ENCODE peak calls at places on chromosomes 5 and 9, in ten cellular contexts. X is adrenal gland, Z is breast epithelium, F is trophoblast cell, M is gastrocnemius medialis, T is heart right ventricle, C is colonic mucosa, Q is uterus, N is thyroid gland, J is cardiac muscle cell. G is an unnamed sample.
A peak's percentile ranks its signal among the peaks of the same experiment; 100 is the strongest.

GRCh38 chr5:61394078-61394701 is 62.1 kb downstream of the ZSWIM6 start:
- DNase-seq in X (no peak), Z (no peak), J (no peak), F (no peak), M (no peak), N (no peak), Q (no peak), T (no peak), C (no peak), G (no peak)

GRCh38 chr5:82748688-82749091 is 328.5 kb downstream of the TMEM167A start:
- DNase-seq in X (no peak), N (no peak), M (no peak), C (no peak), J (peak; percentile 45), F (no peak), Z (no peak), T (no peak), Q (no peak), G (no peak)

GRCh38 chr9:114370251-114370984 is 17.4 kb downstream of the AKNA start:
- DNase-seq in Z (no peak), J (no peak), N (no peak), C (no peak), Q (no peak), M (no peak), T (no peak), F (no peak), X (peak; percentile 4), G (no peak)

GRCh38 chr9:131423171-131423581 is 29.3 kb downstream of the PRRC2B start:
- DNase-seq in J (peak; percentile 79), Z (peak; percentile 72), M (peak; percentile 66), F (peak; percentile 82), Q (peak; percentile 52), N (peak; percentile 94), T (peak; percentile 61), C (peak; percentile 58), X (peak; percentile 82), G (no peak)

GRCh38 chr9:97845130-97845529 is 7.9 kb upstream of the FOXE1 start:
- DNase-seq in F (no peak), N (no peak), X (no peak), M (no peak), J (peak; percentile 37), Q (no peak), Z (no peak), C (no peak), T (no peak), G (no peak)

GRCh38 chr9:135281151-135281550 is 193.7 kb downstream of the OLFM1 start:
- DNase-seq in Q (no peak), X (no peak), N (no peak), F (no peak), T (no peak), C (no peak), J (no peak), M (no peak), Z (no peak), G (no peak)

GRCh38 chr5:54835642-54836041 is 149.8 kb downstream of the ESM1 start:
- DNase-seq in M (no peak), F (peak; percentile 64), T (no peak), C (no peak), X (no peak), N (no peak), Q (no peak), Z (no peak), J (peak; percentile 72), G (no peak)

GRCh38 chr9:72400866-72401265 is 35.9 kb upstream of the ZFAND5 start:
- DNase-seq in F (no peak), J (no peak), C (no peak), N (no peak), Z (no peak), T (no peak), X (no peak), M (no peak), Q (no peak), G (no peak)

GRCh38 chr5:166117744-166118072 is 2173.7 kb upstream of the WWC1 start:
- DNase-seq in M (no peak), C (no peak), T (no peak), Z (no peak), X (no peak), Q (no peak), F (no peak), J (no peak), N (no peak), G (no peak)

GRCh38 chr5:166127766-166128565 is 2163.5 kb upstream of the WWC1 start:
- DNase-seq in F (no peak), X (no peak), Z (no peak), Q (no peak), J (no peak), C (peak; percentile 29), N (no peak), M (no peak), T (no peak), G (no peak)

GRCh38 chr5:166119506-166119905 is 2171.9 kb upstream of the WWC1 start:
- DNase-seq in C (no peak), N (no peak), T (no peak), Z (no peak), X (no peak), Q (no peak), F (no peak), J (no peak), M (no peak), G (no peak)

DNA sequence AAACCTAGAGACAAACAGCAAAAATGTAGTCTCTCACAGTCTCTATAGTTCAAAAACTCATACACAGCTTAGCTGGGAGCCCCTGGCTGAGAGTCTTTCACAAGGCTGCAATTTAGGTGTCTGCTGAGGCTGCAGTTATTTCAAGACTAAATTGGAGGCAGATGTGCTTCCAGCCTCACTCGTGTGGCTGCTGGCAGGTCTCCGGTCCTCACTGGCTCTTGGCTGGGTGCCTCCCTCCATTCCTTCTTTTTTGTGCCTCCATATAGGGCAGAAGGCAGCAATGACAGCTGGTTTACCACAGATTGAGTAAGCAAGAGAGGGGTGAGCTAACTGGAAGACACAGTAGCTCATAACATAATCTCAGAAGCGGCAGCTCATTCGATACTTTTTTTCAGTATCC is 2167.7 kb upstream of the WWC1 start:
- DNase-seq in T (no peak), M (no peak), X (no peak), F (no peak), J (no peak), Q (no peak), N (no peak), C (no peak), Z (no peak), G (no peak)
- H3K9me3 ChIP-seq in T (no peaks in the 10 kb centered on the region), M (no peaks in the 10 kb centered on the region), X (no peaks in the 10 kb centered on the region), F (peaks cover 3% of the 10 kb centered on the region), J (no peaks in the 10 kb centered on the region), Q (no peaks in the 10 kb centered on the region), N (no peaks in the 10 kb centered on the region), C (no peaks in the 10 kb centered on the region), Z (no peaks in the 10 kb centered on the region), G (no peaks in the 10 kb centered on the region)

GRCh38 chr5:141258464-141258863 is 13.3 kb downstream of the PCDHB15 start:
- DNase-seq in T (no peak), Z (no peak), F (no peak), M (no peak), Q (no peak), X (no peak), N (no peak), C (no peak), J (no peak), G (no peak)

GRCh38 chr5:141260458-141261237 is 15.5 kb downstream of the PCDHB15 start:
- DNase-seq in X (no peak), N (no peak), C (no peak), Q (no peak), F (no peak), Z (no peak), J (peak; percentile 3), M (no peak), T (no peak), G (no peak)

GRCh38 chr5:141258948-141259347 is 13.8 kb downstream of the PCDHB15 start:
- DNase-seq in Q (no peak), C (no peak), N (no peak), M (no peak), X (no peak), J (no peak), Z (no peak), T (no peak), F (no peak), G (no peak)

DNA sequence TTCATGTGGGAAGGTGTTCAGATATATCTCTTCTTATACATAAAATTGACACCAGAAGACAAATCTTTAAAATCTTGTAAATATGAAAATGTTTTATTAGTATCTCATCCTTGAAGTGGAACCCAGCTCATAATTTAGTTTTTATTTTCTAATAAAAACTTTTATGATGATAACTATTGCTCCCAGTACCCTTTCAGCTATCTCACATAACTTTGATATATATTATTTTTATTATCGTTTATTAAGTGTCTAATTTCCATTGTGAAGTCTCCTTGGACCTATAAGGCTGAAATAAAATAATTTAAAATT is 16.0 kb downstream of the PCDHB15 start:
- DNase-seq in C (no peak), X (no peak), T (no peak), J (no peak), Q (no peak), Z (no peak), F (no peak), N (no peak), M (no peak), G (no peak)
- H3K9me3 ChIP-seq in C (peaks cover 41% of the 10 kb centered on the region), X (peaks cover 100% of the 10 kb centered on the region), T (peaks cover 5% of the 10 kb centered on the region), J (peaks cover 10% of the 10 kb centered on the region), Q (peaks cover 100% of the 10 kb centered on the region), Z (peaks cover 96% of the 10 kb centered on the region), F (peaks cover 8% of the 10 kb centered on the region), N (peaks cover 18% of the 10 kb centered on the region), M (peaks cover 33% of the 10 kb centered on the region), G (peaks cover 21% of the 10 kb centered on the region)

DNA sequence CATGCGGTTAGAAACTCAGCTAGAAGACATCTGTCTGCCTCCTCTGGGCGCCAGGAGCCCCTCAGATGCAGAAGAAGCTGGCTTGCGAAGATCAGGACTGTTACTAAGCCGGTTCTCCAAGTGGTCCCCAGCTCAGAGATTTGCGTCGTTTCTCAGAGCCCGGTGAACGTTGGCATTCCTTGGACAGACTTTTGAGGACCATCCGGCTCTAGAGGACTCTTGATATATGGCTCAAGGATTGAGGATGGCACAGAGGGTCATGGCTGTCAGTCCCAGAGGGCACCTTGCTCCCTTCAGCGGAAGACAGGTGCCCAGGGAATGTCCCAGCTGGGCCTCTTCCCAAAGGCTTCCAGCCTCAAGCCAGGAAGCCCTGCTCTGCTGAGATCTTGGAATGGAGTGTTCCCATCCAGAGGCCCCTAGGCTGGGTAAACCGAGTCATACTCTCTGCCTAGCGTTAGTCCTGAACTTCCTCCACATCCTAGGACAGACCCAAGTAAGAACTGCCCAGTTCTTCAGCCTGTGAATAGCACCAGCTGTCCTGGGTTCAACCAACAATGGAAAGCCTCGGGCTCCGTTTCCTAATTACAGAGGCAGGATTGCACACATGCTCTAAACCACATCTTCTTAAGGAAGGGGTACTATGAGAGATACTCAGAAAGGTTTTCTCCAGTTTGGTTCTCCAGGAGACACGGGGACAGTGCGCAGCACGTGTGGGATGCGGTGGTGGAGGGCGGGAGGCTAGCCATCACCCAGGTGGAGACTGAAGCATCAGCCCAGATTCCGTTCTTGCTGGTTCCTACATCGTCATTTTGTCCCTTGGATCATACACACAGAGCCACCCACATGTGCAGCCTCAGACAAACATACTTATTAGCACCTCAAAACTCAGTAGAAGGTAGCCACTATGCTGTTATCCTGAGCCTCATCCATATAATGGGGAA is 51.4 kb downstream of the ZNF354C start:
- DNase-seq in X (no peak), N (no peak), T (no peak), C (peak; percentile 7), F (no peak), Z (no peak), J (no peak), Q (no peak), M (no peak), G (no peak)
- H3K9me3 ChIP-seq in X (peaks cover 6% of the 10 kb centered on the region), N (no peaks in the 10 kb centered on the region), T (no peaks in the 10 kb centered on the region), C (no peaks in the 10 kb centered on the region), F (peaks cover 39% of the 10 kb centered on the region), Z (peaks cover 75% of the 10 kb centered on the region), J (no peaks in the 10 kb centered on the region), Q (peaks cover 19% of the 10 kb centered on the region), M (no peaks in the 10 kb centered on the region), G (peaks cover 3% of the 10 kb centered on the region)

DNA sequence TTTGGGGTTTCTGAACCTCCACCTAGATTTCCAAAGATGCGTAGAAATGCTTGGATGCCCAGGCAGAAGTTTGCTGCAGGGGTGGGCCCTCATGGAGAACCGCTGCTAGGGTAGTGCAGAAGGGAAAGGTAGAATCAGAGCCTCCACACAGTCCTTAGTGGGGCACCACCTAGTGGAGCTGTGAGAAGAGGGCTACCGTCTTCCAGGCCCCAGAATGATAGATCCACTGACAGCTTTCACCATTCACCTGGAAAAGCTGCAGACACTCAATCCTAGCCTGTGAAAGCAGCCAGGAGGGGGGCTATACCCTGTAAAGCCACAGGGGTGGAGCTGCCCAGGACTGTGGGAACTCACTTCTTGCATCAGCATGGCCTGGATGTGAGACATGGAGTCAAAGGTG is 13.3 kb upstream of the HSDL2 start:
- DNase-seq in X (no peak), J (no peak), N (no peak), F (peak; percentile 31), T (no peak), C (no peak), Z (no peak), Q (no peak), M (no peak), G (no peak)
- H3K9me3 ChIP-seq in X (peaks cover 8% of the 10 kb centered on the region), J (no peaks in the 10 kb centered on the region), N (no peaks in the 10 kb centered on the region), F (peaks cover 11% of the 10 kb centered on the region), T (no peaks in the 10 kb centered on the region), C (no peaks in the 10 kb centered on the region), Z (peaks cover 21% of the 10 kb centered on the region), Q (no peaks in the 10 kb centered on the region), M (no peaks in the 10 kb centered on the region), G (no peaks in the 10 kb centered on the region)